ENCODE peak calls at places on chromosomes 4 and X, in eight cellular contexts. One of them, this sample, is unnamed.

GRCh38 chrX:110003167-110004156 is 548 bp downstream of the TMEM164 start:
- DNase-seq in GM23338: peak
- DNase-seq in HL-60: peak
- DNase-seq in A549: peak
- DNase-seq in psoas muscle: peak
- DNase-seq in PC-3: no peak
- DNase-seq in AG04449: no peak
- DNase-seq in tibial artery: peak
- DNase-seq in this sample: no peak

GRCh38 chr4:154936873-154937272 is 155.8 kb downstream of the RBM46 start:
- DNase-seq in GM23338: no peak
- DNase-seq in HL-60: no peak
- DNase-seq in A549: no peak
- DNase-seq in psoas muscle: no peak
- DNase-seq in PC-3: no peak
- DNase-seq in AG04449: no peak
- DNase-seq in tibial artery: no peak
- DNase-seq in this sample: no peak

GRCh38 chrX:131881194-131881593 is 141.9 kb upstream of the STK26 start:
- DNase-seq in GM23338: peak
- DNase-seq in HL-60: no peak
- DNase-seq in A549: no peak
- DNase-seq in psoas muscle: no peak
- DNase-seq in PC-3: no peak
- DNase-seq in AG04449: no peak
- DNase-seq in tibial artery: no peak
- DNase-seq in this sample: no peak

GRCh38 chr4:183348706-183349659 is 26.8 kb upstream of the CLDN24 start:
- DNase-seq in GM23338: no peak
- DNase-seq in HL-60: no peak
- DNase-seq in A549: no peak
- DNase-seq in psoas muscle: no peak
- DNase-seq in PC-3: peak
- DNase-seq in AG04449: peak
- DNase-seq in tibial artery: no peak
- DNase-seq in this sample: peak

GRCh38 chr4:188113156-188113555 is 3.8 kb upstream of the TRIML2 start:
- DNase-seq in GM23338: no peak
- DNase-seq in HL-60: no peak
- DNase-seq in A549: no peak
- DNase-seq in psoas muscle: no peak
- DNase-seq in PC-3: no peak
- DNase-seq in AG04449: no peak
- DNase-seq in tibial artery: no peak
- DNase-seq in this sample: no peak

GRCh38 chr4:143270266-143270838 is 66.3 kb upstream of the GAB1 start:
- DNase-seq in GM23338: no peak
- DNase-seq in HL-60: no peak
- DNase-seq in A549: no peak
- DNase-seq in psoas muscle: no peak
- DNase-seq in PC-3: no peak
- DNase-seq in AG04449: peak
- DNase-seq in tibial artery: no peak
- DNase-seq in this sample: no peak

GRCh38 chrX:132652871-132653270 is 164.0 kb upstream of the MBNL3 start:
- DNase-seq in GM23338: no peak
- DNase-seq in HL-60: no peak
- DNase-seq in A549: no peak
- DNase-seq in psoas muscle: no peak
- DNase-seq in PC-3: no peak
- DNase-seq in AG04449: no peak
- DNase-seq in tibial artery: no peak
- DNase-seq in this sample: no peak

GRCh38 chr4:119672086-119672485 is 43.5 kb upstream of the PDE5A start:
- DNase-seq in GM23338: no peak
- DNase-seq in HL-60: no peak
- DNase-seq in A549: no peak
- DNase-seq in psoas muscle: no peak
- DNase-seq in PC-3: no peak
- DNase-seq in AG04449: no peak
- DNase-seq in tibial artery: no peak
- DNase-seq in this sample: no peak

GRCh38 chr4:5893013-5893580 is at the start of gene CRMP1:
- DNase-seq in GM23338: peak
- DNase-seq in HL-60: no peak
- DNase-seq in A549: no peak
- DNase-seq in psoas muscle: no peak
- DNase-seq in PC-3: no peak
- DNase-seq in AG04449: no peak
- DNase-seq in tibial artery: no peak
- DNase-seq in this sample: no peak

GRCh38 chr4:14679906-14680305 is 322.4 kb upstream of the CPEB2 start:
- DNase-seq in GM23338: no peak
- DNase-seq in HL-60: no peak
- DNase-seq in A549: no peak
- DNase-seq in psoas muscle: no peak
- DNase-seq in PC-3: no peak
- DNase-seq in AG04449: no peak
- DNase-seq in tibial artery: no peak
- DNase-seq in this sample: no peak

GRCh38 chr4:112378858-112379257 is 81.7 kb downstream of the ALPK1 start:
- DNase-seq in GM23338: peak
- DNase-seq in HL-60: no peak
- DNase-seq in A549: no peak
- DNase-seq in psoas muscle: no peak
- DNase-seq in PC-3: no peak
- DNase-seq in AG04449: no peak
- DNase-seq in tibial artery: no peak
- DNase-seq in this sample: no peak

GRCh38 chr4:7232061-7232616 is 39.8 kb downstream of the SORCS2 start:
- DNase-seq in GM23338: no peak
- DNase-seq in HL-60: no peak
- DNase-seq in A549: no peak
- DNase-seq in psoas muscle: peak
- DNase-seq in PC-3: no peak
- DNase-seq in AG04449: no peak
- DNase-seq in tibial artery: no peak
- DNase-seq in this sample: no peak

GRCh38 chr4:112897548-112897947 is 151.9 kb upstream of the ANK2 start:
- DNase-seq in GM23338: peak
- DNase-seq in HL-60: no peak
- DNase-seq in A549: no peak
- DNase-seq in psoas muscle: no peak
- DNase-seq in PC-3: peak
- DNase-seq in AG04449: no peak
- DNase-seq in tibial artery: no peak
- DNase-seq in this sample: no peak

GRCh38 chr4:56468097-56468422 is 643 bp downstream of the SRP72 start:
- DNase-seq in GM23338: no peak
- DNase-seq in HL-60: no peak
- DNase-seq in A549: peak
- DNase-seq in psoas muscle: no peak
- DNase-seq in PC-3: peak
- DNase-seq in AG04449: no peak
- DNase-seq in tibial artery: no peak
- DNase-seq in this sample: no peak

GRCh38 chrX:106921637-106922036 is 1.4 kb downstream of the CLDN2 start:
- DNase-seq in GM23338: no peak
- DNase-seq in HL-60: no peak
- DNase-seq in A549: no peak
- DNase-seq in psoas muscle: no peak
- DNase-seq in PC-3: no peak
- DNase-seq in AG04449: no peak
- DNase-seq in tibial artery: no peak
- DNase-seq in this sample: no peak

GRCh38 chr4:6343950-6344408 is 74.3 kb downstream of the WFS1 start:
- DNase-seq in GM23338: no peak
- DNase-seq in HL-60: no peak
- DNase-seq in A549: peak
- DNase-seq in psoas muscle: no peak
- DNase-seq in PC-3: peak
- DNase-seq in AG04449: peak
- DNase-seq in tibial artery: no peak
- DNase-seq in this sample: no peak

GRCh38 chrX:40152173-40152705 is 54.5 kb upstream of the BCOR start:
- DNase-seq in GM23338: peak
- DNase-seq in HL-60: peak
- DNase-seq in A549: no peak
- DNase-seq in psoas muscle: peak
- DNase-seq in PC-3: peak
- DNase-seq in AG04449: no peak
- DNase-seq in tibial artery: no peak
- DNase-seq in this sample: no peak

GRCh38 chrX:82218361-82218760 is 1016.5 kb downstream of the SH3BGRL start:
- DNase-seq in GM23338: peak
- DNase-seq in HL-60: peak
- DNase-seq in A549: no peak
- DNase-seq in psoas muscle: no peak
- DNase-seq in PC-3: peak
- DNase-seq in AG04449: no peak
- DNase-seq in tibial artery: no peak
- DNase-seq in this sample: no peak

GRCh38 chr4:150828159-150828558 is 186.9 kb downstream of the LRBA start:
- DNase-seq in GM23338: no peak
- DNase-seq in HL-60: no peak
- DNase-seq in A549: no peak
- DNase-seq in psoas muscle: no peak
- DNase-seq in PC-3: no peak
- DNase-seq in AG04449: no peak
- DNase-seq in tibial artery: no peak
- DNase-seq in this sample: no peak

DNA sequence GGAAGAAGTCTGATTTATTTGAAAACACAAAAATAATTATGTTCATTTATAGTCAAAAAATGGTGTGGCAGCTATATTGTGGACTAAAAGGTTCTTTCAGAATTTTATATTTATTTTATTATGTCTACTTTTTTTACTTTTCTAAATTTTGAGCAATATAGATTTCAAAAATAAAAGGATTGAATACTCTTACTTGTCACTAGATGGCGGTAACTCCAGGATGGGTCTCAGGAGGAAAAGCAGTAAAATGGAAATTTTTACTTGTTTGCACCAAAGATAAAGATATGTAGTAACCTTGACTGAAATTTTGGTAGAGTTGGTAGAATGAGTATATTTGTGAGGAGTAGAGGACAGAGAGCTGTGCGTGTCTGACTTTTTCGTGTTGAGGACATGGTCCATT is 14.5 kb upstream of the DACH2 start:
- DNase-seq in GM23338: peak
- DNase-seq in HL-60: no peak
- DNase-seq in A549: no peak
- DNase-seq in psoas muscle: no peak
- DNase-seq in PC-3: no peak
- DNase-seq in AG04449: no peak
- DNase-seq in tibial artery: no peak
- DNase-seq in this sample: no peak
- TF ChIP-seq CTCF in GM23338: peak
- TF ChIP-seq CTCF in HL-60: no peak
- TF ChIP-seq CTCF in A549: peak
- TF ChIP-seq CTCF in psoas muscle: peak
- TF ChIP-seq CTCF in PC-3: peak
- TF ChIP-seq CTCF in AG04449: peak
- TF ChIP-seq CTCF in tibial artery: no peak
- TF ChIP-seq CTCF in this sample: peak

GRCh38 chrX:151488677-151489076 is 74.8 kb upstream of the PASD1 start:
- DNase-seq in GM23338: peak
- DNase-seq in HL-60: peak
- DNase-seq in A549: peak
- DNase-seq in psoas muscle: no peak
- DNase-seq in PC-3: no peak
- DNase-seq in AG04449: no peak
- DNase-seq in tibial artery: no peak
- DNase-seq in this sample: no peak
- TF ChIP-seq CTCF in GM23338: peak
- TF ChIP-seq CTCF in HL-60: peak
- TF ChIP-seq CTCF in A549: no peak
- TF ChIP-seq CTCF in psoas muscle: no peak
- TF ChIP-seq CTCF in PC-3: peak
- TF ChIP-seq CTCF in AG04449: no peak
- TF ChIP-seq CTCF in tibial artery: no peak
- TF ChIP-seq CTCF in this sample: no peak

GRCh38 chr4:8675383-8675782 is 82.8 kb downstream of the CPZ start:
- DNase-seq in GM23338: peak
- DNase-seq in HL-60: no peak
- DNase-seq in A549: no peak
- DNase-seq in psoas muscle: no peak
- DNase-seq in PC-3: peak
- DNase-seq in AG04449: no peak
- DNase-seq in tibial artery: no peak
- DNase-seq in this sample: no peak
- TF ChIP-seq CTCF in GM23338: peak
- TF ChIP-seq CTCF in HL-60: no peak
- TF ChIP-seq CTCF in A549: no peak
- TF ChIP-seq CTCF in psoas muscle: no peak
- TF ChIP-seq CTCF in PC-3: no peak
- TF ChIP-seq CTCF in AG04449: no peak
- TF ChIP-seq CTCF in tibial artery: no peak
- TF ChIP-seq CTCF in this sample: no peak

GRCh38 chr4:74189331-74190043 is 31.6 kb downstream of the MTHFD2L start:
- DNase-seq in GM23338: peak
- DNase-seq in HL-60: peak
- DNase-seq in A549: peak
- DNase-seq in psoas muscle: no peak
- DNase-seq in PC-3: peak
- DNase-seq in AG04449: no peak
- DNase-seq in tibial artery: no peak
- DNase-seq in this sample: peak
- TF ChIP-seq CTCF in GM23338: peak
- TF ChIP-seq CTCF in HL-60: peak
- TF ChIP-seq CTCF in A549: peak
- TF ChIP-seq CTCF in psoas muscle: peak
- TF ChIP-seq CTCF in PC-3: peak
- TF ChIP-seq CTCF in AG04449: peak
- TF ChIP-seq CTCF in tibial artery: peak
- TF ChIP-seq CTCF in this sample: peak

GRCh38 chrX:130103605-130104004 is 6.7 kb downstream of the ELF4 start:
- DNase-seq in GM23338: peak
- DNase-seq in HL-60: no peak
- DNase-seq in A549: no peak
- DNase-seq in psoas muscle: no peak
- DNase-seq in PC-3: no peak
- DNase-seq in AG04449: no peak
- DNase-seq in tibial artery: no peak
- DNase-seq in this sample: no peak

GRCh38 chrX:130108647-130109428 is 1.5 kb downstream of the ELF4 start:
- DNase-seq in GM23338: no peak
- DNase-seq in HL-60: peak
- DNase-seq in A549: peak
- DNase-seq in psoas muscle: peak
- DNase-seq in PC-3: peak
- DNase-seq in AG04449: no peak
- DNase-seq in tibial artery: peak
- DNase-seq in this sample: no peak

GRCh38 chrX:130106071-130106470 is 4.2 kb downstream of the ELF4 start:
- DNase-seq in GM23338: no peak
- DNase-seq in HL-60: no peak
- DNase-seq in A549: no peak
- DNase-seq in psoas muscle: no peak
- DNase-seq in PC-3: no peak
- DNase-seq in AG04449: no peak
- DNase-seq in tibial artery: peak
- DNase-seq in this sample: no peak

GRCh38 chrX:130109429-130110378 is 593 bp downstream of the ELF4 start:
- DNase-seq in GM23338: peak
- DNase-seq in HL-60: no peak
- DNase-seq in A549: no peak
- DNase-seq in psoas muscle: peak
- DNase-seq in PC-3: peak
- DNase-seq in AG04449: no peak
- DNase-seq in tibial artery: no peak
- DNase-seq in this sample: no peak

GRCh38 chrX:130105226-130105625 is 5.1 kb downstream of the ELF4 start:
- DNase-seq in GM23338: no peak
- DNase-seq in HL-60: no peak
- DNase-seq in A549: no peak
- DNase-seq in psoas muscle: no peak
- DNase-seq in PC-3: no peak
- DNase-seq in AG04449: no peak
- DNase-seq in tibial artery: no peak
- DNase-seq in this sample: no peak
- TF ChIP-seq CTCF in GM23338: no peak
- TF ChIP-seq CTCF in HL-60: no peak
- TF ChIP-seq CTCF in A549: no peak
- TF ChIP-seq CTCF in psoas muscle: no peak
- TF ChIP-seq CTCF in PC-3: no peak
- TF ChIP-seq CTCF in AG04449: no peak
- TF ChIP-seq CTCF in tibial artery: no peak
- TF ChIP-seq CTCF in this sample: no peak

This sample was measured in AG09319.